ENCODE peak calls at places on chromosomes 12 and 14, in seven cellular contexts. Y, R, W, C, F, A and P are unnamed samples.

GRCh38 chr14:58912799-58913432 is 275.2 kb downstream of the DACT1 start:
- DNase-seq in Y (no peak), R (peak), W (no peak), C (no peak), F (no peak), A (no peak), P (no peak)

GRCh38 chr12:51351913-51352532 is 5.5 kb upstream of the CELA1 start:
- DNase-seq in Y (no peak), R (peak), W (peak), C (no peak), F (peak), A (peak), P (peak)

GRCh38 chr14:97021001-97021400 is 223.8 kb downstream of the VRK1 start:
- DNase-seq in Y (no peak), R (no peak), W (no peak), C (no peak), F (no peak), A (no peak), P (peak)

GRCh38 chr14:53331247-53331646 is 178.1 kb upstream of the DDHD1 start:
- DNase-seq in Y (no peak), R (peak), W (no peak), C (no peak), F (peak), A (peak), P (no peak)

GRCh38 chr14:78083837-78084236 is 86.3 kb upstream of the NRXN3 start:
- DNase-seq in Y (no peak), R (no peak), W (no peak), C (no peak), F (no peak), A (no peak), P (no peak)

GRCh38 chr14:41993687-41994086 is 387.0 kb downstream of the LRFN5 start:
- DNase-seq in Y (no peak), R (no peak), W (no peak), C (no peak), F (no peak), A (no peak), P (no peak)

GRCh38 chr12:131716282-131716681 is 5.4 kb downstream of the SFSWAP start:
- DNase-seq in Y (no peak), R (no peak), W (no peak), C (no peak), F (no peak), A (no peak), P (no peak)

GRCh38 chr14:92122351-92122677 is 545 bp downstream of the CPSF2 start:
- DNase-seq in Y (no peak), R (no peak), W (no peak), C (no peak), F (peak), A (peak), P (no peak)

GRCh38 chr12:5439788-5440300 is 7.9 kb downstream of the NTF3 start:
- DNase-seq in Y (no peak), R (peak), W (no peak), C (no peak), F (no peak), A (no peak), P (no peak)

GRCh38 chr12:98763656-98764055 is 118.6 kb downstream of the APAF1 start:
- DNase-seq in Y (no peak), R (peak), W (no peak), C (no peak), F (no peak), A (no peak), P (no peak)

GRCh38 chr12:94849411-94849976 is 154.0 kb downstream of the NDUFA12 start:
- DNase-seq in Y (no peak), R (no peak), W (no peak), C (no peak), F (no peak), A (no peak), P (peak)
- TF ChIP-seq CTCF in Y (no peak), R (no peak), W (no peak), C (no peak), F (no peak), A (no peak), P (peak)

GRCh38 chr14:37150414-37150813 is 22.0 kb downstream of the SLC25A21 start:
- DNase-seq in Y (no peak), R (peak), W (no peak), C (no peak), F (peak), A (peak), P (no peak)
- TF ChIP-seq CTCF in Y (peak), R (peak), W (peak), C (no peak), F (peak), A (peak), P (peak)

DNA sequence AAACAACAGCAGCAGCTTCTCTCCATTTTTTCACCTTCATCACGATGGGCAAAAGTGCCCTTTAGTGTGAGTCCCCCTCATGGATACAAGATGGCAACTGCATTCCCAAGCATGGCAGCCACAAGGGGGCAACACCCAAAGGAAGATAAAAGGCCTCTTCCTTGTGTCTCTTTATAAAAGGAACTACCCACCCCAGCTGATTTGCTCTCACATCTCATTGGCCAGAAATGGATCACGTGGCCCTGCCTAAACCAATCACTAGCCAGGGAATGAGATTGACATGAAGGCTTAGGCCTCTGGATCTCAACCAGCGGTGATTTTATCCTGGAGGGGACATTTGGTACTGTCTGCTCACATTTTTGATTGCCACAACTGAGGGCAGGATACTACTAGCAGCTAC is 21.9 kb upstream of the IFT81 start:
- DNase-seq in Y (no peak), R (peak), W (peak), C (no peak), F (peak), A (peak), P (peak)
- TF ChIP-seq CTCF in Y (peak), R (peak), W (peak), C (no peak), F (peak), A (peak), P (peak)

GRCh38 chr12:111788178-111788654 is 21.5 kb downstream of the ALDH2 start:
- DNase-seq in Y (no peak), R (no peak), W (no peak), C (no peak), F (peak), A (peak), P (no peak)

GRCh38 chr12:111785651-111786050 is 18.9 kb downstream of the ALDH2 start:
- DNase-seq in Y (no peak), R (no peak), W (no peak), C (no peak), F (peak), A (peak), P (no peak)

GRCh38 chr12:111792155-111792876 is 25.6 kb downstream of the ALDH2 start:
- DNase-seq in Y (peak), R (peak), W (no peak), C (no peak), F (peak), A (peak), P (peak)

GRCh38 chr12:111789779-111790178 is 23.0 kb downstream of the ALDH2 start:
- DNase-seq in Y (no peak), R (no peak), W (no peak), C (no peak), F (no peak), A (no peak), P (no peak)

GRCh38 chr12:111791507-111791906 is 24.8 kb downstream of the ALDH2 start:
- DNase-seq in Y (no peak), R (no peak), W (no peak), C (no peak), F (no peak), A (no peak), P (no peak)
- TF ChIP-seq CTCF in Y (no peak), R (no peak), W (no peak), C (no peak), F (no peak), A (no peak), P (no peak)

DNA sequence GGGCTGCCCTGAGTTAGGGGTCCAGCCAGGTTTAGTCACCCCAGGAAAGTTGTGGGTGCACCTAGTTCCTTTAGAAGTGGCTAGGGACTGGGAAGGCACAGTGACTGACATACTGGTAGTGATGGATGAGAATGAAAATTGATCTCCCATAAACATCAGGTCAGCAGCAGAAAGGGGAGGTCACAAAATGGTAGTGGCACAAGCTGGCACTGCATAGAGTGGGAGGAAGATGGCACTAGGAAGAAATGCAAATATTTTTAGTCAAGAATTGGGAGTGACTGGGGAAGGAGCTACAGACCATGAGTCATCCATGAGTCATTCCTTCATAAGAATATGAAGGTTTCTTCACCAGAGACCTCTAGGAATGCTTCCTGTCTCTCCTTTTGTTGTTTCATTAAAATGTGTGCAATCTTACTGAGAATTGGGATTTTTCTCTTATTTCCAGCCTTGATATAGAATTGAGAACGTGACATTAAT is 198.3 kb upstream of the AMIGO2 start:
- DNase-seq in Y (no peak), R (peak), W (no peak), C (no peak), F (peak), A (peak), P (no peak)
- TF ChIP-seq CTCF in Y (no peak), R (no peak), W (no peak), C (no peak), F (no peak), A (no peak), P (no peak)